ENCODE peak calls at places on chromosomes 16 and 17, in nine cellular contexts. G is Right ventricle myocardium inferior; M is T-cell; J is stimulated activated naive B cell treated with anti-CD40 and anti-IgM and Interleukin-4, amounts not matched to agents 10 μg/mL and 1 μg/mL and 100 μg/mL, for 72 hours; A is left ventricle myocardium superior; Y is upper lobe of right lung; R is pancreas; X is GM12878; Z is activated T-cell treated with anti-CD3 and anti-CD28 coated beads, Interleukin-2, amount 50 U/mL, for 72 hours. S is an unnamed sample.

GRCh38 chr16:58716468-58716867 is 17.6 kb downstream of the GOT2 start:
- ATAC-seq in G (no peak), M (no peak), J (no peak), A (peak; percentile 52), Y (no peak), R (no peak), X (no peak), Z (no peak), S (no peak)

GRCh38 chr16:1602285-1602684 is 9.6 kb downstream of the IFT140 start:
- ATAC-seq in G (no peak), M (no peak), J (no peak), A (no peak), Y (peak; percentile 69), R (no peak), X (no peak), Z (no peak), S (no peak)

GRCh38 chr16:57945740-57946138 is 25.2 kb downstream of the CNGB1 start:
- ATAC-seq in G (no peak), M (no peak), J (no peak), A (no peak), Y (no peak), R (no peak), X (peak; percentile 23), Z (no peak), S (peak; percentile 24)

GRCh38 chr17:42365136-42365535 is 23.1 kb downstream of the STAT3 start:
- ATAC-seq in G (no peak), M (no peak), J (no peak), A (no peak), Y (no peak), R (no peak), X (no peak), Z (peak; percentile 41), S (no peak)

GRCh38 chr16:54446639-54447038 is 160.1 kb upstream of the IRX3 start:
- ATAC-seq in G (peak; percentile 95), M (no peak), J (no peak), A (peak; percentile 96), Y (peak; percentile 66), R (peak; percentile 30), X (no peak), Z (no peak), S (peak; percentile 94)

GRCh38 chr17:79497949-79498348 is 112.9 kb downstream of the RBFOX3 start:
- ATAC-seq in G (no peak), M (no peak), J (no peak), A (no peak), Y (no peak), R (no peak), X (no peak), Z (no peak), S (no peak)

GRCh38 chr16:87789437-87790277 is 23.9 kb upstream of the KLHDC4 start:
- ATAC-seq in G (no peak), M (no peak), J (no peak), A (peak; percentile 49), Y (no peak), R (peak; percentile 60), X (no peak), Z (no peak), S (peak; percentile 97)

GRCh38 chr16:22728167-22728836 is 85.7 kb upstream of the HS3ST2 start:
- ATAC-seq in G (no peak), M (no peak), J (no peak), A (peak; percentile 67), Y (peak; percentile 15), R (peak; percentile 54), X (no peak), Z (no peak), S (no peak)

GRCh38 chr17:38538906-38539305 is 66.8 kb downstream of the SRCIN1 start:
- ATAC-seq in G (no peak), M (no peak), J (no peak), A (no peak), Y (no peak), R (peak; percentile 87), X (no peak), Z (no peak), S (no peak)

GRCh38 chr17:36602924-36603384 is 1.6 kb downstream of the MRM1 start:
- ATAC-seq in G (no peak), M (peak; percentile 29), J (peak; percentile 24), A (no peak), Y (peak; percentile 42), R (peak; percentile 39), X (peak; percentile 41), Z (peak; percentile 20), S (no peak)

GRCh38 chr17:35934760-35935159 is 4.2 kb upstream of the RDM1 start:
- ATAC-seq in G (no peak), M (no peak), J (no peak), A (no peak), Y (no peak), R (peak; percentile 41), X (no peak), Z (no peak), S (no peak)

GRCh38 chr16:28878083-28878926 is at the start of gene ATP2A1:
- ATAC-seq in G (no peak), M (no peak), J (no peak), A (no peak), Y (no peak), R (no peak), X (no peak), Z (no peak), S (no peak)

GRCh38 chr17:18235743-18236256 is 10.4 kb downstream of the LLGL1 start:
- ATAC-seq in G (no peak), M (no peak), J (no peak), A (no peak), Y (no peak), R (no peak), X (no peak), Z (peak; percentile 80), S (peak; percentile 86)

GRCh38 chr16:2437032-2437790 is 8.0 kb downstream of the CCNF start:
- ATAC-seq in G (no peak), M (no peak), J (no peak), A (no peak), Y (no peak), R (no peak), X (no peak), Z (no peak), S (no peak)

GRCh38 chr16:86198201-86199118 is 299.5 kb downstream of the IRF8 start:
- ATAC-seq in G (no peak), M (no peak), J (no peak), A (no peak), Y (no peak), R (no peak), X (no peak), Z (no peak), S (no peak)

GRCh38 chr16:19835989-19836421 is 48.6 kb downstream of the GPRC5B start:
- ATAC-seq in G (no peak), M (no peak), J (no peak), A (no peak), Y (no peak), R (no peak), X (peak; percentile 36), Z (no peak), S (no peak)

GRCh38 chr16:68902376-68903345 is 59.3 kb downstream of the TANGO6 start:
- ATAC-seq in G (no peak), M (no peak), J (no peak), A (peak; percentile 60), Y (peak; percentile 89), R (peak; percentile 91), X (peak; percentile 68), Z (no peak), S (peak; percentile 83)

GRCh38 chr17:15920758-15921239 is 24.1 kb upstream of the ADORA2B start:
- ATAC-seq in G (peak; percentile 30), M (no peak), J (no peak), A (peak; percentile 60), Y (no peak), R (no peak), X (no peak), Z (no peak), S (peak; percentile 89)

GRCh38 chr17:75059369-75060345 is 12.6 kb downstream of the KCTD2 start:
- ATAC-seq in G (peak; percentile 83), M (peak; percentile 78), J (peak; percentile 38), A (peak; percentile 85), Y (peak; percentile 85), R (peak; percentile 78), X (no peak), Z (no peak), S (peak; percentile 59)

GRCh38 chr17:51298508-51299371 is 38.4 kb downstream of the UTP18 start:
- ATAC-seq in G (no peak), M (no peak), J (no peak), A (no peak), Y (peak; percentile 43), R (peak; percentile 90), X (peak; percentile 38), Z (no peak), S (no peak)

GRCh38 chr17:78873519-78874340 is 29.3 kb downstream of the CEP295NL start:
- ATAC-seq in G (peak; percentile 35), M (no peak), J (no peak), A (peak; percentile 71), Y (no peak), R (peak; percentile 73), X (no peak), Z (no peak), S (no peak)

GRCh38 chr16:5706206-5706605 is 608.6 kb upstream of the EEF2KMT start:
- ATAC-seq in G (no peak), M (no peak), J (no peak), A (no peak), Y (no peak), R (no peak), X (no peak), Z (no peak), S (no peak)

GRCh38 chr16:54194008-54194731 is 92.4 kb downstream of the IRX3 start:
- ATAC-seq in G (peak; percentile 89), M (no peak), J (no peak), A (peak; percentile 91), Y (peak; percentile 81), R (peak; percentile 70), X (peak; percentile 19), Z (no peak), S (peak; percentile 66)

GRCh38 chr17:5002121-5002788 is 4.5 kb downstream of the KIF1C start:
- ATAC-seq in G (no peak), M (no peak), J (no peak), A (no peak), Y (no peak), R (no peak), X (no peak), Z (no peak), S (no peak)

GRCh38 chr16:16086653-16087446 is 136.4 kb downstream of the ABCC6 start:
- ATAC-seq in G (no peak), M (no peak), J (no peak), A (no peak), Y (no peak), R (no peak), X (no peak), Z (no peak), S (no peak)